ENCODE peak calls at places on chromosomes 16 and 17, in four cellular contexts. S is NB4, R is small intestine, T is neural progenitor cell. Z is an unnamed sample.

GRCh38 chr16:25107466-25107792 is 4.1 kb upstream of the LCMT1 start:
- DNase-seq in S (no peak), R (no peak), T (no peak), Z (no peak)

GRCh38 chr17:17741346-17742023 is 60.2 kb downstream of the RAI1 start:
- DNase-seq in S (no peak), R (no peak), T (peak; percentile 91), Z (peak; percentile 67)

GRCh38 chr17:40962059-40962561 is 4.6 kb downstream of the KRT39 start:
- DNase-seq in T (no peak), R (no peak), S (no peak), Z (no peak)

GRCh38 chr17:76091526-76092285 is 11.9 kb downstream of the EXOC7 start:
- DNase-seq in S (no peak), T (no peak), R (no peak), Z (no peak)

GRCh38 chr17:21066394-21066793 is 23.6 kb upstream of the USP22 start:
- DNase-seq in T (no peak), S (no peak), R (no peak), Z (no peak)

GRCh38 chr17:21289902-21290571 is 5.5 kb downstream of the MAP2K3 start:
- DNase-seq in S (no peak), R (no peak), T (no peak), Z (no peak)

GRCh38 chr16:84356176-84356575 is 12.2 kb upstream of the ATP2C2 start:
- DNase-seq in S (no peak), R (no peak), T (no peak), Z (no peak)

GRCh38 chr17:48121921-48122650 is 14.5 kb downstream of the SNX11 start:
- DNase-seq in R (no peak), S (no peak), T (peak; percentile 57), Z (no peak)

GRCh38 chr16:70432800-70433455 is 6.0 kb downstream of the ST3GAL2 start:
- DNase-seq in S (peak; percentile 49), R (no peak), T (no peak), Z (no peak)

GRCh38 chr17:17666111-17666714 is 15.0 kb upstream of the RAI1 start:
- DNase-seq in S (no peak), R (no peak), T (no peak), Z (no peak)

GRCh38 chr16:80733366-80733901 is 71.0 kb downstream of the CDYL2 start:
- DNase-seq in S (no peak), R (no peak), T (no peak), Z (no peak)

GRCh38 chr16:82699711-82700495 is 73.1 kb downstream of the CDH13 start:
- DNase-seq in T (no peak), R (no peak), S (peak; percentile 6), Z (no peak)

GRCh38 chr16:66358231-66358630 is 8.3 kb upstream of the CDH5 start:
- DNase-seq in S (no peak), T (no peak), R (no peak), Z (no peak)

GRCh38 chr17:35666070-35666469 is 65.4 kb upstream of the RASL10B start:
- DNase-seq in S (no peak), T (no peak), R (no peak), Z (no peak)

GRCh38 chr16:2486645-2487516 is 12.0 kb downstream of the TBC1D24 start:
- DNase-seq in S (peak; percentile 31), R (peak; percentile 30), T (peak; percentile 52), Z (no peak)

GRCh38 chr17:48066192-48066591 is 18.0 kb downstream of the NFE2L1 start:
- DNase-seq in S (no peak), R (no peak), T (no peak), Z (no peak)

GRCh38 chr17:69762359-69762758 is 312.7 kb upstream of the KCNJ16 start:
- DNase-seq in T (no peak), S (no peak), R (no peak), Z (no peak)

GRCh38 chr17:64507418-64507766 is 615 bp downstream of the CEP95 start:
- DNase-seq in R (peak; percentile 68), T (peak; percentile 86), S (peak; percentile 80), Z (peak; percentile 74)

GRCh38 chr17:19805006-19805405 is 56.9 kb upstream of the ALDH3A1 start:
- DNase-seq in S (no peak), T (no peak), R (no peak), Z (no peak)

GRCh38 chr17:73693016-73693545 is 48.8 kb upstream of the SDK2 start:
- DNase-seq in T (no peak), R (no peak), S (no peak), Z (no peak)

GRCh38 chr17:60659156-60659555 is 18.5 kb upstream of the BCAS3 start:
- DNase-seq in R (no peak), T (no peak), S (no peak), Z (no peak)

GRCh38 chr17:70848785-70849184 is 679.5 kb downstream of the KCNJ2 start:
- DNase-seq in T (no peak), S (no peak), R (no peak), Z (no peak)

GRCh38 chr16:84453061-84453752 is 51.3 kb downstream of the MEAK7 start:
- DNase-seq in R (no peak), T (no peak), S (no peak), Z (no peak)

GRCh38 chr16:70159355-70160348 is 13.9 kb upstream of the CLEC18C start:
- DNase-seq in S (no peak), R (no peak), T (no peak), Z (no peak)

GRCh38 chr17:75261336-75262111 is at the start of the genes GGA3 and MRPS7:
- DNase-seq in S (peak; percentile 93), T (peak; percentile 98), R (peak; percentile 95), Z (peak; percentile 98)

GRCh38 chr17:36947922-36948716 is 635 bp upstream of the AATF start:
- DNase-seq in T (no peak), S (peak; percentile 34), R (no peak), Z (peak; percentile 63)

GRCh38 chr16:65059421-65059980 is 62.4 kb downstream of the CDH11 start:
- DNase-seq in S (no peak), R (peak; percentile 2), T (peak; percentile 92), Z (no peak)

GRCh38 chr17:43599835-43600234 is 53.7 kb upstream of the ETV4 start:
- DNase-seq in R (no peak), S (peak; percentile 45), T (no peak), Z (no peak)

GRCh38 chr17:63446218-63446980 is at the start of gene CYB561:
- DNase-seq in S (no peak), T (peak; percentile 82), R (peak; percentile 83), Z (peak; percentile 82)

GRCh38 chr17:44636562-44636961 is 19.7 kb upstream of the MEIOC start:
- DNase-seq in T (peak; percentile 30), S (peak; percentile 60), R (no peak), Z (peak; percentile 41)

GRCh38 chr17:44911133-44912001 is 3.9 kb downstream of the GFAP start:
- DNase-seq in T (peak; percentile 84), R (peak; percentile 62), S (peak; percentile 73), Z (peak; percentile 93)

GRCh38 chr17:74493381-74493833 is 27.0 kb downstream of the CD300A start:
- DNase-seq in T (peak; percentile 87), R (peak; percentile 67), S (peak; percentile 75), Z (peak; percentile 94)

GRCh38 chr16:588639-588888 is 1.3 kb upstream of the RAB40C start:
- DNase-seq in S (peak; percentile 60), R (peak; percentile 60), T (peak; percentile 81), Z (peak; percentile 78)

GRCh38 chr16:21264226-21265036 is 13.7 kb downstream of the CRYM start:
- DNase-seq in T (peak; percentile 34), R (no peak), S (no peak), Z (no peak)

GRCh38 chr17:44356241-44356640 is 7.4 kb downstream of the FAM171A2 start:
- DNase-seq in S (no peak), T (no peak), R (no peak), Z (no peak)

GRCh38 chr17:48842746-48843145 is 11.9 kb downstream of the CALCOCO2 start:
- DNase-seq in S (no peak), R (no peak), T (no peak), Z (no peak)

GRCh38 chr17:1227917-1228751 is 42.1 kb upstream of the BHLHA9 start:
- DNase-seq in R (peak; percentile 34), S (peak; percentile 59), T (peak; percentile 52), Z (peak; percentile 58)

GRCh38 chr17:1229891-1230571 is 40.2 kb upstream of the BHLHA9 start:
- DNase-seq in R (no peak), S (peak; percentile 52), T (no peak), Z (no peak)

GRCh38 chr17:1227365-1227764 is 42.9 kb upstream of the BHLHA9 start:
- DNase-seq in S (no peak), T (no peak), R (no peak), Z (no peak)

GRCh38 chr17:1229354-1229890 is 40.8 kb upstream of the BHLHA9 start:
- DNase-seq in T (peak; percentile 50), S (peak; percentile 89), R (peak; percentile 61), Z (peak; percentile 53)

DNA sequence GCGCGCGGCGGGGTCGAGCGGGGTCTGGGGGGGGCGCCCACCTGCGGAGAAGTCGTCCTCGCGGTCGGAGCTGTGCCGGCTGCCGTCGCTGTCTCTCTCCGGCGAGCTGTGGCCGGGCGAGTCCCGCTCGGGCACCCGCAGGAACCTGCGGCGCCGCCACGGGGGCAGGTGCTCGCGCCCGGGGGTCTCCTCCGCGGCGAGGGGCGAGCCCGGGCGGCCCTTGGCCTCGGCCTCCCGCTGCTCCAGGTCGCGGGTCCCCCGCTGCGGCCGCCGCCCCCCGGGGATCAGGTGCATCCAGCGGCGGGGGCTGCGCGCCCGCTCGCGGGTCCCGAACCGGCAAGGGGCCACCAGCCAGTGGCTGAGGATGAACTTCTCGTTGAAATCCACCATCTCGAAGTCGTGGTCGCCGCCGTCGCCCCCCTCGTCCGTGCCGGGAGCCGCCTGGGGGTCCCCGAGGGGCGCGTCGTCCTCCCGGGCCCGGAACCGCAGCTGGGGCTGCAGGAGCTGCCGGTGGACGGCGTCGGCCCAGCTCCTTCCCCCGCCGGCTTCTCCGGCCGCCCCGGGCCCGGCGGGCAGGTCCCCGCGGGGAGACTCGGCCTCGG is 41.4 kb upstream of the BHLHA9 start:
- DNase-seq in R (no peak), S (peak; percentile 23), T (peak; percentile 24), Z (no peak)
- H3K4me3 ChIP-seq in R (peak overlapping the region; percentile 76), S (peak overlapping the region; percentile 32), T (peak overlapping the region; percentile 64), Z (peak overlapping the region; percentile 61)

DNA sequence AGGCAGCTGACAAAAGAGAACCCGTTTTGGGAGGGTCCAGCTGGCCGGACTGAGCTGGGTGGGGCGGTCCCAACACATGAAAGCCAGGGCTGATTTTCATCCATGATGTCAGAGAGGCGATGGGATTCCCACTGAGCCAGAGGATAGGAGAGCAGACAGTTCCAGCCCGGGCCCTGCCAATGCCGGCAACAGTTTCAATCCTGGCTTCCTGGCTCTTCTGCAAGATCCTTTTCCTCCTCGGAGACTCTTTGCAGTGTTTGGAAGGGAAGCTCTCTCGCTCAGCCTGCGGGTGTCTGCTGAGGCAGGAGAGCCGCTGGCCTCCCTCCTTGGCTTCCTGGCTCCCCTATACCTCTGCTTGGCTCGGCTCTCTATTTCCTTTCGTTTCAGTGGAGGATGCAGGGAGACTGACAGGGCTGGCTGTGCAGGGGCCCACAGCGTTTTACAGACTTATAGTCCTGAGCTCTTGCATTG is 145.5 kb upstream of the SOX9 start:
- DNase-seq in S (no peak), T (peak; percentile 10), R (no peak), Z (peak; percentile 4)
- H3K4me3 ChIP-seq in S (no peak overlapping the region), T (no peak overlapping the region), R (no peak overlapping the region), Z (no peak overlapping the region)

GRCh38 chr16:51147776-51148673 is 3.0 kb downstream of the SALL1 start:
- DNase-seq in R (no peak), S (no peak), T (peak; percentile 27), Z (no peak)
- H3K4me3 ChIP-seq in R (no peak overlapping the region), S (no peak overlapping the region), T (peak overlapping the region; percentile 97), Z (peak overlapping the region; percentile 94)

DNA sequence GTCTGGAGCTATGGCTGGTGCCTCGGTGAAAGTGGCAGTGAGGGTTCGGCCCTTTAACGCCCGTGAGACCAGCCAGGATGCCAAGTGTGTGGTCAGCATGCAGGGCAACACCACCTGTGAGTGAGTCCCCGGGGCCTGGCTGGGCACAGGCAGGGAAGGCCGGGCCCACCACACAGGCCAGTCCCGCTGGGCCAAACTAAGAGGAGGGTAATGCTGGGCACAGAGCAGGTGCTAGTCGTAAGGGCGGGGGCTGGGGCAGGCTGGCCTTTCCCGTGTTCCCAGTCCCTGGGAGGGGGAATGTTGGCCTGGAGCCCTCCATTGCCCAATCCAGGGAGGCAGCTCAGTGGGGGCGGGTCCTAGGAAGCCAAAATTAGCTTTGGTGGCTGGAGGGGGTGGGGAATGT is 2.5 kb downstream of the KIF1C start:
- DNase-seq in T (no peak), S (no peak), R (no peak), Z (peak; percentile 23)
- H3K4me3 ChIP-seq in T (no peak overlapping the region), S (no peak overlapping the region), R (peak overlapping the region; percentile 98), Z (no peak overlapping the region)

Z was measured in GM23338.